ENCODE peak calls at places on chromosome 2, in four cellular contexts. W is GM06990, P is GM12878, E is AG04449. B is an unnamed sample.

GRCh38 chr2:195532628-195533271 is 124.3 kb upstream of the SLC39A10 start:
- DNase-seq in P (no peak), E (no peak), W (peak), B (peak)

GRCh38 chr2:201204655-201205515 is 21.9 kb downstream of the CASP10 start:
- DNase-seq in E (no peak), P (no peak), W (no peak), B (peak)

GRCh38 chr2:59892398-59892797 is 661.1 kb downstream of the BCL11A start:
- DNase-seq in E (no peak), W (no peak), P (no peak), B (no peak)

GRCh38 chr2:237326250-237327171 is 87.5 kb downstream of the COL6A3 start:
- DNase-seq in W (no peak), P (no peak), E (no peak), B (no peak)

GRCh38 chr2:27442282-27442980 is at the start of gene KRTCAP3:
- DNase-seq in W (peak), P (no peak), E (no peak), B (peak)

GRCh38 chr2:150459281-150459680 is 28.2 kb downstream of the RND3 start:
- DNase-seq in W (no peak), E (peak), P (no peak), B (no peak)

GRCh38 chr2:107072150-107072940 is 186.4 kb upstream of the ST6GAL2 start:
- DNase-seq in P (no peak), E (no peak), W (no peak), B (no peak)

GRCh38 chr2:42463570-42463969 is 30.2 kb downstream of the KCNG3 start:
- DNase-seq in W (no peak), E (no peak), P (no peak), B (no peak)

GRCh38 chr2:1132328-1132964 is 181.8 kb downstream of the SNTG2 start:
- DNase-seq in P (no peak), E (no peak), W (no peak), B (no peak)

GRCh38 chr2:224126459-224126858 is 87.4 kb upstream of the SERPINE2 start:
- DNase-seq in W (no peak), E (no peak), P (no peak), B (no peak)

GRCh38 chr2:239209806-239210205 is 191.0 kb downstream of the HDAC4 start:
- DNase-seq in E (no peak), P (no peak), W (no peak), B (no peak)

GRCh38 chr2:111111101-111111755 is 9.5 kb upstream of the BCL2L11 start:
- DNase-seq in W (no peak), E (no peak), P (no peak), B (no peak)

GRCh38 chr2:38039511-38039910 is 36.4 kb downstream of the CYP1B1 start:
- DNase-seq in E (no peak), W (no peak), P (no peak), B (no peak)

GRCh38 chr2:38039111-38039510 is 36.8 kb downstream of the CYP1B1 start:
- DNase-seq in E (no peak), W (no peak), P (no peak), B (peak)

GRCh38 chr2:38037325-38037724 is 38.6 kb downstream of the CYP1B1 start:
- DNase-seq in E (no peak), P (no peak), W (no peak), B (no peak)

GRCh38 chr2:38038682-38039081 is 37.3 kb downstream of the CYP1B1 start:
- DNase-seq in W (no peak), P (no peak), E (no peak), B (peak)

GRCh38 chr2:38037757-38038615 is 38.0 kb downstream of the CYP1B1 start:
- DNase-seq in P (peak), E (no peak), W (peak), B (peak)
- TF ChIP-seq CTCF in P (peak), E (peak), W (peak), B (peak)

GRCh38 chr2:73981081-73981968 is 3.4 kb upstream of the TET3 start:
- DNase-seq in W (peak), P (no peak), E (no peak), B (peak)
- H3K4me3 ChIP-seq in W (peak), P (peak), E (peak), B (peak)

GRCh38 chr2:214193943-214194342 is 216.9 kb upstream of the VWC2L start:
- DNase-seq in E (peak), W (no peak), P (no peak), B (no peak)
- TF ChIP-seq CTCF in E (no peak), W (no peak), P (no peak), B (no peak)

GRCh38 chr2:231412616-231412963 is 17.1 kb downstream of the B3GNT7 start:
- DNase-seq in W (no peak), E (no peak), P (no peak), B (no peak)
- H3K4me3 ChIP-seq in W (no peak), E (peak), P (no peak), B (peak)

GRCh38 chr2:11026286-11026921 is 114.7 kb downstream of the KCNF1 start:
- DNase-seq in W (no peak), P (no peak), E (no peak), B (no peak)
- TF ChIP-seq CTCF in W (no peak), P (no peak), E (no peak), B (no peak)

GRCh38 chr2:63617360-63617759 is 28.6 kb downstream of the MDH1 start:
- DNase-seq in E (no peak), P (no peak), W (no peak), B (no peak)

GRCh38 chr2:63614983-63615945 is 26.5 kb downstream of the MDH1 start:
- DNase-seq in W (no peak), P (no peak), E (no peak), B (no peak)

GRCh38 chr2:63614448-63614968 is 25.7 kb downstream of the MDH1 start:
- DNase-seq in E (peak), W (no peak), P (no peak), B (no peak)

GRCh38 chr2:63619328-63619727 is 30.6 kb downstream of the MDH1 start:
- DNase-seq in W (no peak), E (no peak), P (no peak), B (no peak)

GRCh38 chr2:63613391-63613901 is 24.7 kb downstream of the MDH1 start:
- DNase-seq in P (no peak), E (no peak), W (no peak), B (no peak)
- H3K4me3 ChIP-seq in P (no peak), E (no peak), W (no peak), B (no peak)

GRCh38 chr2:235170536-235171510 is 219.0 kb downstream of the SH3BP4 start:
- DNase-seq in P (no peak), W (no peak), E (peak), B (no peak)
- TF ChIP-seq CTCF in P (no peak), W (no peak), E (peak), B (no peak)

B was measured in GM12865.